ENCODE peak calls at places on chromosomes 3 and 15, in six cellular contexts. One of them, this sample, is unnamed.

GRCh38 chr15:85780586-85780985 is 14.1 kb downstream of the KLHL25 start:
- DNase-seq in mucosa of descending colon: no peak
- DNase-seq in brain microvascular endothelial cell: no peak
- DNase-seq in upper lobe of right lung: no peak
- DNase-seq in lung: no peak
- DNase-seq in thoracic aorta: no peak
- DNase-seq in this sample: no peak

GRCh38 chr3:182482692-182483091 is 310.6 kb upstream of the ATP11B start:
- DNase-seq in mucosa of descending colon: no peak
- DNase-seq in upper lobe of right lung: no peak
- DNase-seq in lung: no peak
- DNase-seq in thoracic aorta: no peak
- DNase-seq in brain microvascular endothelial cell: no peak
- DNase-seq in this sample: no peak

GRCh38 chr15:80251505-80252280 is at the start of gene CTXND1:
- DNase-seq in upper lobe of right lung: peak
- DNase-seq in mucosa of descending colon: no peak
- DNase-seq in lung: no peak
- DNase-seq in thoracic aorta: no peak
- DNase-seq in brain microvascular endothelial cell: no peak
- DNase-seq in this sample: no peak

GRCh38 chr3:9917820-9918219 is 922 bp downstream of the IL17RC start:
- DNase-seq in upper lobe of right lung: no peak
- DNase-seq in lung: no peak
- DNase-seq in mucosa of descending colon: no peak
- DNase-seq in brain microvascular endothelial cell: no peak
- DNase-seq in thoracic aorta: no peak
- DNase-seq in this sample: no peak

GRCh38 chr3:38317186-38317759 is 29.3 kb upstream of the XYLB start:
- DNase-seq in upper lobe of right lung: no peak
- DNase-seq in lung: no peak
- DNase-seq in mucosa of descending colon: no peak
- DNase-seq in thoracic aorta: no peak
- DNase-seq in brain microvascular endothelial cell: no peak
- DNase-seq in this sample: no peak

GRCh38 chr15:91021516-91022074 is 799 bp downstream of the VPS33B start:
- DNase-seq in upper lobe of right lung: no peak
- DNase-seq in brain microvascular endothelial cell: peak
- DNase-seq in thoracic aorta: no peak
- DNase-seq in mucosa of descending colon: no peak
- DNase-seq in lung: no peak
- DNase-seq in this sample: peak

GRCh38 chr15:85137507-85138175 is 156.0 kb downstream of the PDE8A start:
- DNase-seq in lung: no peak
- DNase-seq in thoracic aorta: no peak
- DNase-seq in upper lobe of right lung: no peak
- DNase-seq in brain microvascular endothelial cell: no peak
- DNase-seq in mucosa of descending colon: no peak
- DNase-seq in this sample: no peak

GRCh38 chr15:50685976-50686467 is 575 bp downstream of the TRPM7 start:
- DNase-seq in upper lobe of right lung: peak
- DNase-seq in brain microvascular endothelial cell: peak
- DNase-seq in lung: no peak
- DNase-seq in mucosa of descending colon: peak
- DNase-seq in thoracic aorta: no peak
- DNase-seq in this sample: peak

GRCh38 chr15:38905634-38906033 is 341.0 kb upstream of the RASGRP1 start:
- DNase-seq in lung: no peak
- DNase-seq in brain microvascular endothelial cell: no peak
- DNase-seq in upper lobe of right lung: no peak
- DNase-seq in thoracic aorta: no peak
- DNase-seq in mucosa of descending colon: no peak
- DNase-seq in this sample: peak

GRCh38 chr15:52787123-52787503 is 3.0 kb downstream of the ONECUT1 start:
- DNase-seq in brain microvascular endothelial cell: no peak
- DNase-seq in mucosa of descending colon: no peak
- DNase-seq in upper lobe of right lung: no peak
- DNase-seq in thoracic aorta: no peak
- DNase-seq in lung: no peak
- DNase-seq in this sample: no peak
- TF ChIP-seq CTCF in brain microvascular endothelial cell: no peak
- TF ChIP-seq CTCF in mucosa of descending colon: no peak
- TF ChIP-seq CTCF in upper lobe of right lung: no peak
- TF ChIP-seq CTCF in thoracic aorta: no peak
- TF ChIP-seq CTCF in lung: no peak
- TF ChIP-seq CTCF in this sample: no peak

GRCh38 chr15:56367156-56367555 is 1.9 kb downstream of the TEX9 start:
- DNase-seq in mucosa of descending colon: no peak
- DNase-seq in lung: no peak
- DNase-seq in upper lobe of right lung: no peak
- DNase-seq in thoracic aorta: no peak
- DNase-seq in brain microvascular endothelial cell: no peak
- DNase-seq in this sample: no peak
- H3K4me3 ChIP-seq in mucosa of descending colon: no peak
- H3K4me3 ChIP-seq in lung: no peak
- H3K4me3 ChIP-seq in upper lobe of right lung: no peak
- H3K4me3 ChIP-seq in thoracic aorta: no peak
- H3K4me3 ChIP-seq in brain microvascular endothelial cell: no peak
- H3K4me3 ChIP-seq in this sample: no peak

DNA sequence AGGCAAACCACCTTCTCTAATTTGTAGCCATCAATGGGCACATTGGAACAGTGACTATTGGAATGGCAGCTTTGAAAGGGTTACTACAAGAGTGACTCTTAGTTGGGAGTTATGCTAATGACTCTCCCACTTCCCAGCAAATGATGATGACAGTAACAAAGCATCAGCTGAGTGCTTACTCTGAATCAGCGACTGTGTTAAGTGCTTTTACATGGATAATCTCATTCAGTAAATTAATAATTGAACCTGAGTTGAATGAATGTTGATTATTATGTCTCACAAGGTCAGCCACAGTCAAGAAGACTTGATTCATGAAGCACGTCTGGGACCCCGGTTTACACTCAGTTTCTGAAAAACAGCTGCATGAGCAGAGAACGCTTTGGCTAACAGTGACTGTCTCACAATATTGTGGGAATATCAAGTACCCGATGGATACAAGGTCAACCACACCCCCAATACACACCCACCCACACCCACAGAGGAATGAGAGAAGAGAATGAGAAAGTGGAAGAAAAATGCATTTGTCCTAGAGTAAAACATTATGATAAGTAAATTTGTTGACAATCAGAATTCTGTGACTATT is 242.0 kb upstream of the FEZF2 start:
- DNase-seq in lung: no peak
- DNase-seq in thoracic aorta: no peak
- DNase-seq in upper lobe of right lung: no peak
- DNase-seq in brain microvascular endothelial cell: no peak
- DNase-seq in mucosa of descending colon: no peak
- DNase-seq in this sample: no peak
- TF ChIP-seq CTCF in lung: no peak
- TF ChIP-seq CTCF in thoracic aorta: no peak
- TF ChIP-seq CTCF in upper lobe of right lung: no peak
- TF ChIP-seq CTCF in brain microvascular endothelial cell: no peak
- TF ChIP-seq CTCF in mucosa of descending colon: no peak
- TF ChIP-seq CTCF in this sample: no peak

GRCh38 chr3:127454051-127454450 is 136.5 kb downstream of the TPRA1 start:
- DNase-seq in mucosa of descending colon: no peak
- DNase-seq in upper lobe of right lung: peak
- DNase-seq in thoracic aorta: no peak
- DNase-seq in lung: no peak
- DNase-seq in brain microvascular endothelial cell: no peak
- DNase-seq in this sample: no peak

GRCh38 chr3:127457094-127457475 is 133.4 kb downstream of the TPRA1 start:
- DNase-seq in thoracic aorta: no peak
- DNase-seq in mucosa of descending colon: peak
- DNase-seq in lung: peak
- DNase-seq in brain microvascular endothelial cell: peak
- DNase-seq in upper lobe of right lung: peak
- DNase-seq in this sample: peak

GRCh38 chr3:127454968-127455367 is 135.6 kb downstream of the TPRA1 start:
- DNase-seq in mucosa of descending colon: no peak
- DNase-seq in upper lobe of right lung: peak
- DNase-seq in brain microvascular endothelial cell: no peak
- DNase-seq in thoracic aorta: no peak
- DNase-seq in lung: no peak
- DNase-seq in this sample: no peak

GRCh38 chr3:127456471-127457093 is 134.0 kb downstream of the TPRA1 start:
- DNase-seq in upper lobe of right lung: peak
- DNase-seq in thoracic aorta: no peak
- DNase-seq in mucosa of descending colon: no peak
- DNase-seq in brain microvascular endothelial cell: peak
- DNase-seq in lung: no peak
- DNase-seq in this sample: peak

DNA sequence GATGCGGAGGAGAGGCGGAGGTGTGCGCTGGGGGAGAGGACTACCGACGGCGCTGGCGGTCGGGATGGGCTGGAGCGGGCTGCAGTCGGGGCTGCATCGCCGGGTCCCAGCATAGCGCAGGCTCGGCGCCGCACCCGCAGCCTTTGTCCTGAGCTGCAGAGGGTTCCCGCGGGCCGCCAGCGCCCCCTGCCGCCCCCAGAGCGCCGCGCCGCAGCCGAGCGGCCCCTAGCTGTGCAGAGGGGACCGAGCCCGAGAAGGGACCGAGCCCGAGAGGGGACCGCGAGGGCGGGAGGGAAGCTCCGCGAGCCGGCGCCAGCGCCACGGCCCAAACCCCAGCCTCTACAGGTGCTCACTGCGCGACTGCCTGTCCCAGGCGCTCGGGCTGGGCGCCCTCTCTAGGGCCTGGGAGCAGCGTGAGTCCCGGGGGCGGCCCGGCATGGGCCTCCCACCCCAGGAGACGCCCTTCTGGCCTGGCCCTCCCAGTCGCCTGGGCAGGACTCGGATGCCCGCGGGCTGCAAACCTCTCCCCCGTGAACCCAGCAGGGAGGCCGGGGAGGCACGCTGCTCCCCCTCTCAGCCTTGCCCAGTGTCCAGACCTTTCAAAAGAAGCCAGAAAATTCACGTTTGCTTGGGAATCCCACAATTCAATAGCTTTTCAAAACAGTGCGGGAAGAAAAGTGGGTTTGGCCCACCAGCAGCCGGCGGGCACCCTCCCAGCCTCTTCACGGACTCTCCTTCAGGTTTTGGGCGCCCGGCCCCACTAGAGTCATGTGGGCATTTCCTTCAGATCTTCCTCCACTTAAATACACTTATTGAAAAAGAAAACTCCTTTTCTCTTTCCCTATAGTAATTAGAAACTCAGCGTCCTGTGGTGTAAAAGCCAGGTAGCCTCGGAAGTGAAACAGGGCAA is 134.7 kb downstream of the TPRA1 start:
- DNase-seq in brain microvascular endothelial cell: peak
- DNase-seq in mucosa of descending colon: peak
- DNase-seq in lung: peak
- DNase-seq in thoracic aorta: no peak
- DNase-seq in upper lobe of right lung: peak
- DNase-seq in this sample: peak
- H3K4me3 ChIP-seq in brain microvascular endothelial cell: peak
- H3K4me3 ChIP-seq in mucosa of descending colon: no peak
- H3K4me3 ChIP-seq in lung: no peak
- H3K4me3 ChIP-seq in thoracic aorta: peak
- H3K4me3 ChIP-seq in upper lobe of right lung: peak
- H3K4me3 ChIP-seq in this sample: peak

This sample was measured in astrocyte of the spinal cord.